ENCODE peak calls at places on chromosomes 6 and 20, in four cellular contexts. V is pancreas, M is sigmoid colon, U is tibial artery. L is an unnamed sample.
A peak's percentile ranks its signal among the peaks of the same experiment; 100 is the strongest.

GRCh38 chr6:16760536-16761468 is at the start of gene ATXN1:
- DNase-seq in V (peak; percentile 66), M (peak; percentile 85), U (peak; percentile 73), L (no peak)

GRCh38 chr6:4637691-4638433 is 138.3 kb upstream of the CDYL start:
- DNase-seq in V (no peak), M (no peak), U (no peak), L (no peak)

GRCh38 chr20:38001981-38002380 is 31.3 kb downstream of the TTI1 start:
- DNase-seq in V (no peak), M (no peak), U (no peak), L (no peak)

GRCh38 chr6:142752348-142752747 is 192.6 kb downstream of the HIVEP2 start:
- DNase-seq in V (no peak), M (no peak), U (no peak), L (no peak)

GRCh38 chr6:25169551-25170335 is 109.4 kb upstream of the CARMIL1 start:
- DNase-seq in V (no peak), M (no peak), U (no peak), L (no peak)

GRCh38 chr6:74054190-74054589 is 358.2 kb downstream of the CD109 start:
- DNase-seq in V (no peak), M (no peak), U (no peak), L (no peak)

GRCh38 chr6:97958143-97958542 is 675.1 kb upstream of the MMS22L start:
- DNase-seq in V (no peak), M (no peak), U (no peak), L (peak; percentile 75)

GRCh38 chr20:54554006-54554405 is 78.6 kb downstream of the DOK5 start:
- DNase-seq in V (no peak), M (no peak), U (no peak), L (no peak)

GRCh38 chr20:10671850-10672578 is 1.8 kb downstream of the JAG1 start:
- DNase-seq in V (peak; percentile 77), M (peak; percentile 90), U (peak; percentile 88), L (no peak)

GRCh38 chr20:297925-298754 is 770 bp downstream of the ZCCHC3 start:
- DNase-seq in V (peak; percentile 53), M (peak; percentile 84), U (peak; percentile 66), L (no peak)

GRCh38 chr20:62119591-62120364 is 2.5 kb upstream of the LSM14B start:
- DNase-seq in V (peak; percentile 77), M (no peak), U (no peak), L (no peak)

GRCh38 chr20:18679020-18679419 is 91.2 kb downstream of the DTD1 start:
- DNase-seq in V (peak; percentile 6), M (no peak), U (no peak), L (no peak)

GRCh38 chr6:168865-169455 is 123.3 kb upstream of the DUSP22 start:
- DNase-seq in V (no peak), M (no peak), U (no peak), L (no peak)

GRCh38 chr6:166101819-166102419 is 65.7 kb downstream of the TBXT start:
- DNase-seq in V (no peak), M (no peak), U (no peak), L (no peak)

GRCh38 chr6:146865756-146866266 is 267.0 kb downstream of the ADGB start:
- DNase-seq in V (no peak), M (no peak), U (no peak), L (no peak)

GRCh38 chr6:41159415-41160082 is 3.4 kb downstream of the TREM2 start:
- DNase-seq in V (no peak), M (no peak), U (no peak), L (no peak)

GRCh38 chr20:24991897-24992419 is 593 bp downstream of the APMAP start:
- DNase-seq in V (no peak), M (peak; percentile 71), U (no peak), L (no peak)

GRCh38 chr20:25278636-25279361 is 30.9 kb downstream of the PYGB start:
- DNase-seq in V (peak; percentile 4), M (peak; percentile 62), U (peak; percentile 18), L (peak; percentile 76)

GRCh38 chr6:22886881-22887581 is 317.7 kb downstream of the HDGFL1 start:
- DNase-seq in V (no peak), M (no peak), U (no peak), L (no peak)

GRCh38 chr6:30500421-30501069 is 11.2 kb downstream of the HLA-E start:
- DNase-seq in V (no peak), M (no peak), U (no peak), L (no peak)

GRCh38 chr6:1786455-1787108 is 176.9 kb downstream of the FOXC1 start:
- DNase-seq in V (no peak), M (no peak), U (no peak), L (no peak)

GRCh38 chr20:40945189-40945588 is 83.4 kb upstream of the TOP1 start:
- DNase-seq in V (no peak), M (peak; percentile 44), U (no peak), L (no peak)

GRCh38 chr20:10524034-10524476 is 89.0 kb downstream of the SLX4IP start:
- DNase-seq in V (peak; percentile 32), M (peak; percentile 98), U (peak; percentile 77), L (no peak)

GRCh38 chr20:36028106-36028826 is 59.9 kb downstream of the CNBD2 start:
- DNase-seq in V (no peak), M (no peak), U (no peak), L (no peak)

GRCh38 chr6:139114741-139115140 is 20.1 kb upstream of the HECA start:
- DNase-seq in V (no peak), M (no peak), U (no peak), L (no peak)

GRCh38 chr20:57792386-57793095 is 82.7 kb upstream of the PMEPA1 start:
- DNase-seq in V (no peak), M (no peak), U (no peak), L (no peak)

GRCh38 chr6:11163932-11164331 is 52.4 kb upstream of the ERVFRD-1 start:
- DNase-seq in V (no peak), M (no peak), U (no peak), L (no peak)

GRCh38 chr20:32037929-32038328 is 14.1 kb upstream of the HCK start:
- DNase-seq in V (no peak), M (no peak), U (no peak), L (no peak)

GRCh38 chr6:76862966-76863365 is 600.3 kb downstream of the HTR1B start:
- DNase-seq in V (no peak), M (no peak), U (no peak), L (no peak)

GRCh38 chr6:32954983-32955802 is 2.3 kb upstream of the HLA-DMA start:
- DNase-seq in V (peak; percentile 67), M (no peak), U (no peak), L (no peak)

GRCh38 chr6:7468382-7469081 is 72.9 kb upstream of the DSP start:
- DNase-seq in V (no peak), M (no peak), U (no peak), L (no peak)

DNA sequence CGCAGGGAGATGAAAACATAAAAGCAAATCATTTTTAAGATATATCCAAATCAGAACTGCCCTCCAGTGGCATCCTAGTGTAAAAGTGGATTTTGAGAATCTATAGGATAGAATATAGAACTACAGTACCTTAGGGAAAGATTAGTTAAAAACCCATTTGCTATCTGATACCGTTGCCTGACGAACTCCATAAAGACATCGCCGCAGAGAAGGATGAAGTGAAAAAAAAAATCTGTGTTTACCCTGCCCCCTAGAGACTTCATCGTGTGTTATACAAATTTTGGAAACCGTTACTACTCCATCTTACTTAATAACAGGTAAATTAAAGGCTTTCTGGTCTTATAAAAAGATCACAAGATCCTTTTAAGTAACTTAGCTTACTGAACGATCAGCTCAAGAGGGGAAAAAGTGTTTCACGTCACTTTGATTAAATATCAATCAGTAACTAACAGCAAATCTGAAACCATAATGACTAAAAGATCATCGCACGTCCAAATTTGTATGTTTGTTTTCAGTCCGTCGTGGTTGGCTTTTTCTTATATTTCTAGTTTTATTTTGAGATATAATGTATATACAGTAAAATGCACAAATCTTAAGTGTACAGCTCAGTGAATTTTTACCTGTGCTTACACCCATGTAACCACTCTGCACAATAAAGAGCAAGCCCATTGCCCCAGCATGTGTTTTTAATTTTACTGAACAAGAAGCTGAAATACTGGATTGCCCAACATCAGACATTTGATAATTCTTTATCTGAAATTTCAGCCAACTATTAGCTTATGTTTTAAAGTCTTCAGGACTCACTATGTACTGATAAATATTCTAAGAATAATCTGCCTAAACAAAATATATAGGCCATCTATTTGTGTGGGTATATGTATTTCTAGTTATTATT is 879 bp upstream of the MCM3 start:
- DNase-seq in V (no peak), M (no peak), U (no peak), L (no peak)
- TF ChIP-seq CTCF in V (no peak), M (no peak), U (no peak), L (peak; percentile 70)

DNA sequence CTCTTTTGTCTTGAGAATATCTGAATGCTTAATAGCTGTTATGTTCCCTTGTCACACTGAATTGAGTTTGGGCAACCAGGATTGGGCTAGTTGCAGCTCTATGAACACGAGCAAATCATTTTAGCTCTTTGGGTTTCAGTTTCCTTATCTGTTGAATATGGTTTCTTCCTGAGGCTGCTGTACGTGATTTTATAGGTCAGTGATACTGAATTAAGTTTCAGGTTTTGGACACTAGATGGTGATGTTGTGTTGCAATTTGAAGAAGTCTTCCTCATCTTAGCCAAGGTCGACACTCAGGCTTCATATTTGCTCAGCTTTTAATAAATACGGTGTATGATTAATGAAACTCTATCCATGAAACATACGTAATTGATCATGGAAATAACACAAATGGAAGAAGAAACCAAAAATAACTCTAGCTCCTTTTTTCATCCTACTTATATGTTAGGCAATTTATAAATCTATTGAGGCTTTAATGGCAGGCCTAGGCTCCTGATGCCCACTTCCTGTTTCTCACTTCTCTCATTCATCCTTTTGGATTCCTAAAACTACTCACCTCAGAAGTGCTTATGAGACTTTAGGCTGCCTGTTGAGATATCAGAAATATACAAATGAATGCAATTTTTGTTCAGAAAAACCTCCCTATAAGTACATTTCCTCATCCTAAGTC is 354.1 kb upstream of the MAP3K7 start:
- DNase-seq in V (no peak), M (no peak), U (no peak), L (no peak)
- TF ChIP-seq CTCF in V (peak; percentile 36), M (no peak), U (peak; percentile 25), L (peak; percentile 90)

GRCh38 chr6:46042355-46042999 is 26.8 kb upstream of the CLIC5 start:
- DNase-seq in V (no peak), M (no peak), U (no peak), L (no peak)
- TF ChIP-seq CTCF in V (peak; percentile 30), M (no peak), U (peak; percentile 37), L (peak; percentile 72)

GRCh38 chr20:44642203-44643153 is 9.0 kb downstream of the ADA start:
- DNase-seq in V (peak; percentile 66), M (peak; percentile 90), U (peak; percentile 84), L (no peak)
- TF ChIP-seq CTCF in V (no peak), M (no peak), U (no peak), L (peak; percentile 35)

GRCh38 chr6:158373209-158373608 is 60.9 kb downstream of the TULP4 start:
- DNase-seq in V (no peak), M (no peak), U (no peak), L (no peak)
- TF ChIP-seq CTCF in V (no peak), M (no peak), U (no peak), L (no peak)